ENCODE peak calls at places on chromosome 1, in seven cellular contexts. S is cardiac muscle cell; A is H54; N is activated CD8-positive, alpha-beta T cell treated with anti-CD3 and anti-CD28 coated beads for 36 hours; U is effector memory CD4-positive, alpha-beta T cell; X is GM23248; K is PC-3. B is an unnamed sample.

GRCh38 chr1:44628962-44629756 is 45.1 kb downstream of the TMEM53 start:
- DNase-seq in S (peak; percentile 76), A (peak; percentile 80), N (no peak), U (no peak), X (peak; percentile 97), K (peak; percentile 89), B (peak; percentile 69)

GRCh38 chr1:237492359-237492758 is 398.4 kb downstream of the ZP4 start:
- DNase-seq in S (no peak), A (no peak), N (no peak), U (no peak), X (no peak), K (no peak), B (no peak)

GRCh38 chr1:154865442-154866256 is 4.4 kb downstream of the KCNN3 start:
- DNase-seq in S (no peak), A (no peak), N (no peak), U (no peak), X (no peak), K (no peak), B (no peak)

GRCh38 chr1:211518330-211519289 is 26.6 kb upstream of the RD3 start:
- DNase-seq in S (no peak), A (no peak), N (no peak), U (no peak), X (peak; percentile 31), K (no peak), B (no peak)

GRCh38 chr1:190975827-190976226 is 498.2 kb upstream of the BRINP3 start:
- DNase-seq in S (no peak), A (no peak), N (no peak), U (no peak), X (no peak), K (no peak), B (no peak)

GRCh38 chr1:22291057-22291456 is 148.2 kb upstream of the WNT4 start:
- DNase-seq in S (no peak), A (no peak), N (no peak), U (no peak), X (no peak), K (no peak), B (no peak)

GRCh38 chr1:231162300-231162969 is 577 bp downstream of the TRIM67 start:
- DNase-seq in S (peak; percentile 36), A (no peak), N (peak; percentile 45), U (no peak), X (peak; percentile 67), K (no peak), B (peak; percentile 69)

GRCh38 chr1:38005195-38006007 is at the start of gene FHL3:
- DNase-seq in S (peak; percentile 82), A (no peak), N (peak; percentile 60), U (peak; percentile 36), X (peak; percentile 73), K (peak; percentile 59), B (peak; percentile 66)

GRCh38 chr1:176691251-176692228 is 228.6 kb downstream of the PAPPA2 start:
- DNase-seq in S (peak; percentile 42), A (peak; percentile 15), N (peak; percentile 17), U (no peak), X (peak; percentile 73), K (peak; percentile 59), B (peak; percentile 77)

GRCh38 chr1:11563560-11564069 is 84.7 kb downstream of the DISP3 start:
- DNase-seq in S (peak; percentile 4), A (no peak), N (no peak), U (no peak), X (peak; percentile 36), K (no peak), B (peak; percentile 24)

GRCh38 chr1:235617808-235618207 is 31.8 kb downstream of the GNG4 start:
- DNase-seq in S (peak; percentile 65), A (peak; percentile 25), N (no peak), U (no peak), X (peak; percentile 78), K (peak; percentile 26), B (peak; percentile 58)

GRCh38 chr1:65795311-65795710 is 2.6 kb downstream of the PDE4B start:
- DNase-seq in S (no peak), A (no peak), N (no peak), U (no peak), X (no peak), K (no peak), B (no peak)

GRCh38 chr1:93659805-93660479 is 21.7 kb downstream of the BCAR3 start:
- DNase-seq in S (peak; percentile 59), A (no peak), N (no peak), U (no peak), X (peak; percentile 32), K (no peak), B (peak; percentile 42)

GRCh38 chr1:19450811-19451564 is 34.4 kb downstream of the CAPZB start:
- DNase-seq in S (peak; percentile 93), A (peak; percentile 67), N (no peak), U (no peak), X (peak; percentile 97), K (peak; percentile 94), B (peak; percentile 94)

GRCh38 chr1:196387766-196388165 is 220.5 kb downstream of the KCNT2 start:
- DNase-seq in S (no peak), A (no peak), N (no peak), U (no peak), X (peak; percentile 39), K (no peak), B (peak; percentile 41)

GRCh38 chr1:216186816-216187215 is 236.4 kb downstream of the USH2A start:
- DNase-seq in S (peak; percentile 12), A (no peak), N (no peak), U (no peak), X (no peak), K (peak; percentile 40), B (no peak)

GRCh38 chr1:151540982-151541377 is 871 bp downstream of the TUFT1 start:
- DNase-seq in S (no peak), A (no peak), N (no peak), U (no peak), X (no peak), K (peak; percentile 37), B (peak; percentile 42)

GRCh38 chr1:108570128-108570527 is 10.2 kb downstream of the EEIG2 start:
- DNase-seq in S (peak; percentile 62), A (peak; percentile 26), N (peak; percentile 47), U (no peak), X (peak; percentile 27), K (peak; percentile 42), B (no peak)

GRCh38 chr1:159945483-159946241 is at the start of gene IGSF9:
- DNase-seq in S (peak; percentile 86), A (no peak), N (peak; percentile 86), U (peak; percentile 34), X (peak; percentile 74), K (peak; percentile 99), B (peak; percentile 83)

GRCh38 chr1:86548863-86549262 is 2.0 kb downstream of the CLCA4 start:
- DNase-seq in S (no peak), A (no peak), N (no peak), U (no peak), X (no peak), K (no peak), B (no peak)

GRCh38 chr1:200035956-200036615 is 8.6 kb downstream of the NR5A2 start:
- DNase-seq in S (no peak), A (no peak), N (no peak), U (no peak), X (no peak), K (no peak), B (no peak)

GRCh38 chr1:32063261-32063681 is 9.5 kb upstream of the TMEM39B start:
- DNase-seq in S (peak; percentile 75), A (no peak), N (no peak), U (no peak), X (peak; percentile 76), K (peak; percentile 63), B (peak; percentile 85)

GRCh38 chr1:201781447-201781846 is 47.5 kb upstream of the IPO9 start:
- DNase-seq in S (peak; percentile 59), A (no peak), N (no peak), U (no peak), X (no peak), K (no peak), B (no peak)

GRCh38 chr1:15727866-15728534 is 8.1 kb upstream of the SLC25A34 start:
- DNase-seq in S (no peak), A (no peak), N (no peak), U (no peak), X (no peak), K (no peak), B (no peak)

GRCh38 chr1:17134724-17135123 is 15.5 kb upstream of the PADI2 start:
- DNase-seq in S (no peak), A (no peak), N (no peak), U (no peak), X (no peak), K (no peak), B (no peak)